ENCODE peak calls at places on chromosomes 2 and 18, in four cellular contexts. One of them, this sample, is unnamed.

GRCh38 chr2:72270556-72271275 is 123.1 kb upstream of the CYP26B1 start:
- DNase-seq in Karpas-422: no peak
- DNase-seq in stimulated activated CD4-positive, alpha-beta T cell treated with anti-CD3 and anti-CD28 coated beads, Interleukin-1b, Interleukin-23, amount 100 ng/mL, for 1 hour: no peak
- DNase-seq in CD4-positive, alpha-beta T cell: no peak
- DNase-seq in this sample: no peak

GRCh38 chr2:207768891-207769596 is 662 bp downstream of the FZD5 start:
- DNase-seq in Karpas-422: peak; percentile 64
- DNase-seq in stimulated activated CD4-positive, alpha-beta T cell treated with anti-CD3 and anti-CD28 coated beads, Interleukin-1b, Interleukin-23, amount 100 ng/mL, for 1 hour: no peak
- DNase-seq in CD4-positive, alpha-beta T cell: no peak
- DNase-seq in this sample: no peak

GRCh38 chr2:74815955-74816354 is 18.0 kb upstream of the HK2 start:
- DNase-seq in Karpas-422: no peak
- DNase-seq in stimulated activated CD4-positive, alpha-beta T cell treated with anti-CD3 and anti-CD28 coated beads, Interleukin-1b, Interleukin-23, amount 100 ng/mL, for 1 hour: no peak
- DNase-seq in CD4-positive, alpha-beta T cell: no peak
- DNase-seq in this sample: no peak

GRCh38 chr2:105396254-105397024 is 2.4 kb downstream of the FHL2 start:
- DNase-seq in Karpas-422: no peak
- DNase-seq in stimulated activated CD4-positive, alpha-beta T cell treated with anti-CD3 and anti-CD28 coated beads, Interleukin-1b, Interleukin-23, amount 100 ng/mL, for 1 hour: no peak
- DNase-seq in CD4-positive, alpha-beta T cell: no peak
- DNase-seq in this sample: no peak

GRCh38 chr2:237280235-237280634 is 133.7 kb downstream of the COL6A3 start:
- DNase-seq in Karpas-422: no peak
- DNase-seq in stimulated activated CD4-positive, alpha-beta T cell treated with anti-CD3 and anti-CD28 coated beads, Interleukin-1b, Interleukin-23, amount 100 ng/mL, for 1 hour: no peak
- DNase-seq in CD4-positive, alpha-beta T cell: no peak
- DNase-seq in this sample: no peak

GRCh38 chr2:98445167-98445522 is 487 bp downstream of the INPP4A start:
- DNase-seq in Karpas-422: no peak
- DNase-seq in stimulated activated CD4-positive, alpha-beta T cell treated with anti-CD3 and anti-CD28 coated beads, Interleukin-1b, Interleukin-23, amount 100 ng/mL, for 1 hour: no peak
- DNase-seq in CD4-positive, alpha-beta T cell: no peak
- DNase-seq in this sample: no peak

GRCh38 chr2:101972621-101973434 is 18.9 kb upstream of the IL1R2 start:
- DNase-seq in Karpas-422: no peak
- DNase-seq in stimulated activated CD4-positive, alpha-beta T cell treated with anti-CD3 and anti-CD28 coated beads, Interleukin-1b, Interleukin-23, amount 100 ng/mL, for 1 hour: no peak
- DNase-seq in CD4-positive, alpha-beta T cell: no peak
- DNase-seq in this sample: no peak

GRCh38 chr2:3789246-3789645 is 85.9 kb downstream of the DCDC2C start:
- DNase-seq in Karpas-422: no peak
- DNase-seq in stimulated activated CD4-positive, alpha-beta T cell treated with anti-CD3 and anti-CD28 coated beads, Interleukin-1b, Interleukin-23, amount 100 ng/mL, for 1 hour: no peak
- DNase-seq in CD4-positive, alpha-beta T cell: no peak
- DNase-seq in this sample: no peak

GRCh38 chr18:50622320-50622719 is 62.4 kb downstream of the MAPK4 start:
- DNase-seq in Karpas-422: no peak
- DNase-seq in stimulated activated CD4-positive, alpha-beta T cell treated with anti-CD3 and anti-CD28 coated beads, Interleukin-1b, Interleukin-23, amount 100 ng/mL, for 1 hour: no peak
- DNase-seq in CD4-positive, alpha-beta T cell: no peak
- DNase-seq in this sample: no peak

GRCh38 chr2:165083326-165083725 is 120.5 kb downstream of the SCN3A start:
- DNase-seq in Karpas-422: no peak
- DNase-seq in stimulated activated CD4-positive, alpha-beta T cell treated with anti-CD3 and anti-CD28 coated beads, Interleukin-1b, Interleukin-23, amount 100 ng/mL, for 1 hour: no peak
- DNase-seq in CD4-positive, alpha-beta T cell: no peak
- DNase-seq in this sample: no peak

GRCh38 chr2:13682878-13683277 is 949.6 kb upstream of the LRATD1 start:
- DNase-seq in Karpas-422: no peak
- DNase-seq in stimulated activated CD4-positive, alpha-beta T cell treated with anti-CD3 and anti-CD28 coated beads, Interleukin-1b, Interleukin-23, amount 100 ng/mL, for 1 hour: no peak
- DNase-seq in CD4-positive, alpha-beta T cell: no peak
- DNase-seq in this sample: no peak